ENCODE peak calls at places on chromosomes 11 and 22, in ten cellular contexts. M is K562; R is left ventricle myocardium inferior; I is endodermal cell; F is AG04450; E is AG10803; W is lung; V is mucosa of descending colon; S is effector memory CD4-positive, alpha-beta T cell; D is aorta. P is an unnamed sample.

GRCh38 chr11:117693344-117693743 is 103.7 kb downstream of the DSCAML1 start:
- DNase-seq in M (no peak), R (no peak), I (no peak), F (no peak), E (no peak), W (no peak), V (no peak), S (no peak), D (no peak), P (no peak)

GRCh38 chr11:15815246-15816209 is 540.8 kb downstream of the SOX6 start:
- DNase-seq in M (no peak), R (no peak), I (no peak), F (no peak), E (peak), W (peak), V (peak), S (no peak), D (no peak), P (no peak)

GRCh38 chr11:74770456-74770855 is 21.8 kb downstream of the RNF169 start:
- DNase-seq in M (no peak), R (no peak), I (no peak), F (no peak), E (no peak), W (no peak), V (no peak), S (no peak), D (no peak), P (no peak)

GRCh38 chr11:103947566-103947919 is 88.9 kb upstream of the DDI1 start:
- DNase-seq in M (no peak), R (no peak), I (no peak), F (no peak), E (peak), W (no peak), V (no peak), S (no peak), D (no peak), P (no peak)

GRCh38 chr11:2213384-2213842 is 41.8 kb upstream of the TH start:
- DNase-seq in M (no peak), R (peak), I (peak), F (no peak), E (no peak), W (no peak), V (no peak), S (no peak), D (peak), P (peak)

GRCh38 chr11:88266919-88267318 is 70.6 kb downstream of the CTSC start:
- DNase-seq in M (no peak), R (no peak), I (no peak), F (no peak), E (no peak), W (no peak), V (no peak), S (no peak), D (no peak), P (no peak)

GRCh38 chr11:130068986-130069683 is 559 bp upstream of the APLP2 start:
- DNase-seq in M (no peak), R (peak), I (peak), F (peak), E (peak), W (peak), V (peak), S (peak), D (peak), P (no peak)

GRCh38 chr11:131056036-131056435 is 139.8 kb upstream of the SNX19 start:
- DNase-seq in M (no peak), R (no peak), I (no peak), F (no peak), E (no peak), W (no peak), V (no peak), S (no peak), D (no peak), P (no peak)

GRCh38 chr11:11149671-11150459 is 203.2 kb downstream of the CSNK2A3 start:
- DNase-seq in M (no peak), R (no peak), I (peak), F (no peak), E (no peak), W (no peak), V (no peak), S (peak), D (no peak), P (peak)

GRCh38 chr11:30917859-30918478 is 331.8 kb upstream of the MPPED2 start:
- DNase-seq in M (peak), R (no peak), I (no peak), F (peak), E (peak), W (no peak), V (peak), S (no peak), D (no peak), P (no peak)

GRCh38 chr11:8011981-8012444 is 24.9 kb downstream of the EIF3F start:
- DNase-seq in M (no peak), R (no peak), I (no peak), F (peak), E (peak), W (no peak), V (no peak), S (no peak), D (no peak), P (no peak)

GRCh38 chr11:119148855-119149370 is at the start of gene ABCG4:
- DNase-seq in M (peak), R (peak), I (no peak), F (no peak), E (no peak), W (no peak), V (peak), S (no peak), D (no peak), P (peak)

GRCh38 chr22:25747245-25747944 is 5.4 kb downstream of the MYO18B start:
- DNase-seq in M (peak), R (no peak), I (no peak), F (peak), E (peak), W (peak), V (no peak), S (no peak), D (peak), P (no peak)

GRCh38 chr22:38989461-38989860 is 7.3 kb downstream of the APOBEC3B start:
- DNase-seq in M (no peak), R (no peak), I (no peak), F (no peak), E (no peak), W (no peak), V (no peak), S (no peak), D (no peak), P (no peak)

GRCh38 chr11:121964591-121964990 is 151.4 kb downstream of the BLID start:
- DNase-seq in M (no peak), R (no peak), I (no peak), F (no peak), E (peak), W (no peak), V (no peak), S (no peak), D (no peak), P (no peak)

GRCh38 chr22:44648821-44649566 is 53.0 kb upstream of the PRR5 start:
- DNase-seq in M (no peak), R (no peak), I (no peak), F (peak), E (peak), W (no peak), V (peak), S (no peak), D (peak), P (no peak)

GRCh38 chr22:50526849-50527801 is 1.7 kb upstream of the SCO2 start:
- DNase-seq in M (peak), R (peak), I (peak), F (no peak), E (peak), W (peak), V (peak), S (no peak), D (peak), P (peak)

GRCh38 chr11:130801287-130802146 is 114.8 kb downstream of the SNX19 start:
- DNase-seq in M (no peak), R (no peak), I (no peak), F (no peak), E (peak), W (no peak), V (no peak), S (no peak), D (no peak), P (no peak)

GRCh38 chr11:108242422-108242821 is 19.6 kb downstream of the ATM start:
- DNase-seq in M (no peak), R (no peak), I (no peak), F (no peak), E (no peak), W (no peak), V (no peak), S (no peak), D (no peak), P (no peak)

GRCh38 chr11:102139081-102139498 is 28.8 kb downstream of the YAP1 start:
- DNase-seq in M (no peak), R (no peak), I (no peak), F (peak), E (peak), W (no peak), V (no peak), S (no peak), D (peak), P (no peak)

GRCh38 chr11:111602865-111603632 is 800 bp downstream of the SIK2 start:
- DNase-seq in M (peak), R (no peak), I (peak), F (no peak), E (peak), W (no peak), V (peak), S (no peak), D (peak), P (peak)

GRCh38 chr11:75780888-75781287 is 12.3 kb downstream of the DGAT2 start:
- DNase-seq in M (no peak), R (no peak), I (peak), F (no peak), E (no peak), W (no peak), V (no peak), S (no peak), D (peak), P (no peak)

GRCh38 chr11:107857550-107858216 is 904 bp downstream of the SLC35F2 start:
- DNase-seq in M (no peak), R (no peak), I (no peak), F (no peak), E (peak), W (no peak), V (no peak), S (no peak), D (no peak), P (no peak)

GRCh38 chr22:37329239-37330140 is 47.2 kb downstream of the CYTH4 start:
- DNase-seq in M (no peak), R (no peak), I (no peak), F (no peak), E (peak), W (no peak), V (no peak), S (no peak), D (no peak), P (no peak)

GRCh38 chr22:49790912-49791311 is 36.8 kb downstream of the BRD1 start:
- DNase-seq in M (no peak), R (no peak), I (no peak), F (no peak), E (peak), W (no peak), V (no peak), S (no peak), D (no peak), P (no peak)

GRCh38 chr11:112537846-112538330 is 277.2 kb upstream of the PLET1 start:
- DNase-seq in M (no peak), R (no peak), I (no peak), F (no peak), E (no peak), W (no peak), V (no peak), S (no peak), D (no peak), P (no peak)

GRCh38 chr11:19767691-19768151 is 55.1 kb downstream of the NAV2 start:
- DNase-seq in M (no peak), R (no peak), I (no peak), F (no peak), E (no peak), W (no peak), V (no peak), S (no peak), D (no peak), P (no peak)

DNA sequence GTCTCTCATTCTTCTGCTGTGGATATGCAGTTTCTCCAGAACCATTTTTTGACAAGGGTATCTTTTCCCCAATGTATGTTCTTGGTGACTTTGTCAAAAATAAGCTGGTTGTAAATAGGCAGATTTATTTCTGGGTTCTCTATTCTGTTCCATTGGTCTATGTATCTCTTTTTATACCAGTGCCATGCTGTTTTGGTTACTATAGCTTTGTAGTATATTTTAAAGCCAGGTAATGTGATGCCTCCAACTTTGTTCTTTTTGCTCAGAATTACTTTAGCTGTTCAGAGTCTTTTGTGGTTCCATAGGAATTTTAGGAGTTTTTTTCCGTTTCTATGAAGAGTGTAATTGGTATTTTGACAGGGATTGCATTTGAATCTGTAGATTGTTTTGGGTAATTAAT is 12.4 kb downstream of the HORMAD2 start:
- DNase-seq in M (no peak), R (no peak), I (no peak), F (no peak), E (no peak), W (no peak), V (no peak), S (no peak), D (no peak), P (no peak)
- H3K4me3 ChIP-seq in M (no peak), R (no peak), I (no peak), F (no peak), E (no peak), W (no peak), V (no peak), S (no peak), D (no peak), P (no peak)

GRCh38 chr11:66317766-66318575 is 1.1 kb upstream of the CD248 start:
- DNase-seq in M (no peak), R (peak), I (peak), F (peak), E (peak), W (peak), V (no peak), S (no peak), D (peak), P (peak)
- H3K4me3 ChIP-seq in M (no peak), R (peak), I (no peak), F (no peak), E (peak), W (no peak), V (no peak), S (no peak), D (no peak), P (no peak)

GRCh38 chr11:134412508-134413333 is 679 bp upstream of the B3GAT1 start:
- DNase-seq in M (peak), R (no peak), I (peak), F (no peak), E (no peak), W (no peak), V (no peak), S (no peak), D (peak), P (peak)
- H3K4me3 ChIP-seq in M (no peak), R (peak), I (peak), F (no peak), E (no peak), W (peak), V (no peak), S (peak), D (peak), P (no peak)

GRCh38 chr11:17543041-17543440 is 1.2 kb downstream of the USH1C start:
- DNase-seq in M (no peak), R (peak), I (no peak), F (no peak), E (no peak), W (no peak), V (peak), S (no peak), D (no peak), P (no peak)
- H3K4me3 ChIP-seq in M (no peak), R (no peak), I (no peak), F (no peak), E (no peak), W (no peak), V (peak), S (no peak), D (no peak), P (no peak)

GRCh38 chr11:123360267-123360936 is 69.7 kb upstream of the GRAMD1B start:
- DNase-seq in M (no peak), R (no peak), I (no peak), F (no peak), E (no peak), W (no peak), V (no peak), S (no peak), D (no peak), P (no peak)

GRCh38 chr11:123357353-123357989 is 72.6 kb upstream of the GRAMD1B start:
- DNase-seq in M (no peak), R (no peak), I (no peak), F (no peak), E (no peak), W (no peak), V (no peak), S (no peak), D (no peak), P (no peak)

GRCh38 chr11:123356539-123356938 is 73.5 kb upstream of the GRAMD1B start:
- DNase-seq in M (no peak), R (no peak), I (no peak), F (no peak), E (no peak), W (no peak), V (no peak), S (no peak), D (no peak), P (no peak)

GRCh38 chr11:123354371-123354770 is 75.7 kb upstream of the GRAMD1B start:
- DNase-seq in M (no peak), R (no peak), I (no peak), F (no peak), E (no peak), W (no peak), V (no peak), S (no peak), D (no peak), P (no peak)

GRCh38 chr11:123357990-123358827 is 71.9 kb upstream of the GRAMD1B start:
- DNase-seq in M (no peak), R (peak), I (peak), F (no peak), E (peak), W (no peak), V (no peak), S (no peak), D (no peak), P (no peak)
- H3K4me3 ChIP-seq in M (no peak), R (peak), I (peak), F (peak), E (peak), W (no peak), V (no peak), S (peak), D (no peak), P (peak)

DNA sequence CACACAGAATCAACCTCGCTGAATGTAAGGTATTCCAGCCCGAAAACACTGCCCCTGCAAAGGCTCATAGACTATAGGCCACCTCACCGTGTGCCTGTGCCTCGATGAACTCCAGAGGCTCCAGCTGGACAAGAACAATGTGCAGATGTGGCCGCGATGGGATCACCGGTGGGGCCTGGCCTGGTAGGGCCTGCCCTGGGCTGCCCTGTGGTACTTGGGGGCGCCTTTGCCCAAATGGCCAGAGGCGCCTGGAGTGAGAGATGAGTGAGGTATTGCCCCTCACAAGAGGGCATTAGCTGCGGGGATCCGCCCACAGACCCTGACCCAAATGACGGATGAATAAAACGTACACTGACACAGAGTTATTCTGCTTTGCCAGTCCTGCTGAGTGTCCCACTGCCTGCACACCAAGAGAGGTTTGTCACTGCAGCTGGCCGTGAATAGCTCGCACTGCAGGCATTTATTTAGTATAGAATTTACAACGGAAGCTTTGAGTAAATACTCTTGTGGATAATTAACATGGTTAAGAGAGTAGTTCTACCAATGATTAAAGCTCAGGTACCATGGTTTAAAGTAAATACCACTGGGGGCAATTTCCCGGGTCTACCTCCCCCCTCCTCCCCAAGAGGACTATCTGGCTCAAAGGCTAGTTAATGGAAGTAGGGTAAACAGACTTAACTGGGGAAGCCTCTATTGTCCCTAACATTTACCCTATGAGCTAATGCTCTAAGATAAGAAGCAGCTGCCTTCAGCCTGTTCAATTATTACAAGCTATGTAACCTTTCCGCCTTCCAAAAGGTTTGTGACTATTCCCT is 101.1 kb upstream of the IGLL5 start:
- DNase-seq in M (no peak), R (no peak), I (no peak), F (no peak), E (no peak), W (no peak), V (no peak), S (no peak), D (no peak), P (no peak)
- H3K4me3 ChIP-seq in M (no peak), R (no peak), I (no peak), F (no peak), E (no peak), W (no peak), V (no peak), S (no peak), D (no peak), P (no peak)

GRCh38 chr11:82765466-82766034 is 31.9 kb upstream of the FAM181B start:
- DNase-seq in M (no peak), R (no peak), I (no peak), F (no peak), E (no peak), W (no peak), V (peak), S (no peak), D (no peak), P (no peak)
- H3K4me3 ChIP-seq in M (no peak), R (no peak), I (no peak), F (no peak), E (no peak), W (no peak), V (no peak), S (no peak), D (no peak), P (no peak)

DNA sequence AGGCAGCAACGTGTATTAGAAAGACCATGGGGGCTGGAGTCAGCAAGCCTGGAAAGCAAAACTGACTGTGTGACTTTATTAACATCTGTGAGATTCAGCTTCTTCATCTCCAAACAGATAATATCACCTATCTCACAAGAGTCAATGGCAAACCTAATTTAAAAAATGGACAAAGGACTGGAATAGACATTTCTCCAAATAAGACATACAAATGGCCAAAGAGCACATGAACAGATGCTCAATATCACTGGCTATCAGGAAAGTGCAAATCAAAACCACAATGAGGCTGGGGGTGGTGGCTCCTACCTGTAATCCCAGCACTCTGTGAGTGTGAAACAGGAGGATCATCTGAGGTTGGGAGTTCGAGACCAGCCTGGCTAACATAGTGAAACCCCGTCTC is 69.6 kb downstream of the CLPB start:
- DNase-seq in M (no peak), R (no peak), I (no peak), F (no peak), E (no peak), W (no peak), V (no peak), S (no peak), D (no peak), P (no peak)
- H3K4me3 ChIP-seq in M (no peak), R (no peak), I (no peak), F (no peak), E (no peak), W (no peak), V (no peak), S (no peak), D (no peak), P (no peak)

GRCh38 chr11:110089617-110090282 is 3.4 kb upstream of the ZC3H12C start:
- DNase-seq in M (no peak), R (no peak), I (no peak), F (no peak), E (no peak), W (no peak), V (no peak), S (no peak), D (no peak), P (no peak)
- H3K4me3 ChIP-seq in M (no peak), R (no peak), I (no peak), F (no peak), E (no peak), W (no peak), V (no peak), S (no peak), D (no peak), P (no peak)

P was measured in CD4-positive, alpha-beta memory T cell.